ENCODE peak calls at places on chromosomes 4 and X, in four cellular contexts. One of them, this sample, is unnamed.

GRCh38 chrX:6468716-6469115 is 66.2 kb downstream of the VCX3A start:
- DNase-seq in HS-5: no peak
- DNase-seq in AG10803: no peak
- DNase-seq in ACHN: no peak
- DNase-seq in this sample: no peak

GRCh38 chr4:113183032-113183573 is 133.7 kb downstream of the ANK2 start:
- DNase-seq in HS-5: no peak
- DNase-seq in AG10803: no peak
- DNase-seq in ACHN: no peak
- DNase-seq in this sample: no peak

GRCh38 chrX:112313201-112313600 is 230.6 kb upstream of the TRPC5 start:
- DNase-seq in HS-5: no peak
- DNase-seq in AG10803: no peak
- DNase-seq in ACHN: no peak
- DNase-seq in this sample: no peak

GRCh38 chr4:110633358-110634319 is 10.8 kb upstream of the PITX2 start:
- DNase-seq in HS-5: no peak
- DNase-seq in AG10803: peak
- DNase-seq in ACHN: no peak
- DNase-seq in this sample: peak

GRCh38 chrX:45505214-45505613 is 304.5 kb upstream of the DIPK2B start:
- DNase-seq in HS-5: no peak
- DNase-seq in AG10803: peak
- DNase-seq in ACHN: no peak
- DNase-seq in this sample: no peak

GRCh38 chr4:25486171-25486570 is 109.1 kb downstream of the ANAPC4 start:
- DNase-seq in HS-5: no peak
- DNase-seq in AG10803: no peak
- DNase-seq in ACHN: no peak
- DNase-seq in this sample: no peak

GRCh38 chr4:10066206-10066605 is 44.9 kb upstream of the SLC2A9 start:
- DNase-seq in HS-5: no peak
- DNase-seq in AG10803: peak
- DNase-seq in ACHN: no peak
- DNase-seq in this sample: no peak

GRCh38 chr4:69974646-69975045 is 9.1 kb upstream of the CSN2 start:
- DNase-seq in HS-5: no peak
- DNase-seq in AG10803: no peak
- DNase-seq in ACHN: no peak
- DNase-seq in this sample: no peak

GRCh38 chr4:83771113-83771705 is 235.3 kb downstream of the GPAT3 start:
- DNase-seq in HS-5: no peak
- DNase-seq in AG10803: peak
- DNase-seq in ACHN: peak
- DNase-seq in this sample: peak

GRCh38 chr4:130689182-130689581 is 1593.2 kb downstream of the C4orf33 start:
- DNase-seq in HS-5: peak
- DNase-seq in AG10803: no peak
- DNase-seq in ACHN: no peak
- DNase-seq in this sample: no peak

GRCh38 chr4:138981930-138982390 is 33.6 kb upstream of the NOCT start:
- DNase-seq in HS-5: peak
- DNase-seq in AG10803: peak
- DNase-seq in ACHN: no peak
- DNase-seq in this sample: no peak

GRCh38 chr4:139266583-139267257 is 13.3 kb downstream of the MGARP start:
- DNase-seq in HS-5: peak
- DNase-seq in AG10803: peak
- DNase-seq in ACHN: peak
- DNase-seq in this sample: peak

GRCh38 chr4:168451331-168451730 is 29.0 kb downstream of the DDX60L start:
- DNase-seq in HS-5: no peak
- DNase-seq in AG10803: no peak
- DNase-seq in ACHN: no peak
- DNase-seq in this sample: no peak

GRCh38 chr4:141587897-141588296 is 48.5 kb upstream of the IL15 start:
- DNase-seq in HS-5: peak
- DNase-seq in AG10803: no peak
- DNase-seq in ACHN: no peak
- DNase-seq in this sample: no peak

GRCh38 chr4:139913995-139914394 is 240.0 kb downstream of the MAML3 start:
- DNase-seq in HS-5: no peak
- DNase-seq in AG10803: peak
- DNase-seq in ACHN: no peak
- DNase-seq in this sample: no peak

GRCh38 chrX:150731795-150732194 is 38.6 kb downstream of the MTMR1 start:
- DNase-seq in HS-5: peak
- DNase-seq in AG10803: peak
- DNase-seq in ACHN: no peak
- DNase-seq in this sample: no peak

GRCh38 chr4:168388890-168389289 is 70.3 kb upstream of the DDX60 start:
- DNase-seq in HS-5: peak
- DNase-seq in AG10803: peak
- DNase-seq in ACHN: peak
- DNase-seq in this sample: no peak

GRCh38 chr4:145929415-145930178 is 9.0 kb downstream of the ZNF827 start:
- DNase-seq in HS-5: no peak
- DNase-seq in AG10803: no peak
- DNase-seq in ACHN: no peak
- DNase-seq in this sample: no peak

GRCh38 chr4:81352476-81352875 is 119.2 kb downstream of the RASGEF1B start:
- DNase-seq in HS-5: no peak
- DNase-seq in AG10803: peak
- DNase-seq in ACHN: no peak
- DNase-seq in this sample: no peak

GRCh38 chr4:13525606-13526281 is 18.6 kb downstream of the NKX3-2 start:
- DNase-seq in HS-5: no peak
- DNase-seq in AG10803: no peak
- DNase-seq in ACHN: no peak
- DNase-seq in this sample: no peak

GRCh38 chr4:81676552-81676951 is 204.8 kb upstream of the RASGEF1B start:
- DNase-seq in HS-5: no peak
- DNase-seq in AG10803: no peak
- DNase-seq in ACHN: no peak
- DNase-seq in this sample: no peak

GRCh38 chrX:63686878-63687714 is 97.9 kb downstream of the ARHGEF9 start:
- DNase-seq in HS-5: peak
- DNase-seq in AG10803: peak
- DNase-seq in ACHN: peak
- DNase-seq in this sample: peak

GRCh38 chr4:155559915-155560314 is 106.7 kb upstream of the GUCY1A1 start:
- DNase-seq in HS-5: no peak
- DNase-seq in AG10803: peak
- DNase-seq in ACHN: no peak
- DNase-seq in this sample: no peak

GRCh38 chrX:63922221-63922620 is 137.2 kb upstream of the ARHGEF9 start:
- DNase-seq in HS-5: peak
- DNase-seq in AG10803: peak
- DNase-seq in ACHN: peak
- DNase-seq in this sample: no peak

GRCh38 chrX:70262952-70263567 is 3.1 kb upstream of the P2RY4 start:
- DNase-seq in HS-5: no peak
- DNase-seq in AG10803: peak
- DNase-seq in ACHN: peak
- DNase-seq in this sample: peak

GRCh38 chrX:115330498-115331138 is 41.1 kb downstream of the LUZP4 start:
- DNase-seq in HS-5: no peak
- DNase-seq in AG10803: peak
- DNase-seq in ACHN: peak
- DNase-seq in this sample: peak

GRCh38 chr4:26860922-26861433 is 337 bp downstream of the STIM2 start:
- DNase-seq in HS-5: no peak
- DNase-seq in AG10803: peak
- DNase-seq in ACHN: peak
- DNase-seq in this sample: peak

GRCh38 chrX:153818571-153819397 is 11.6 kb downstream of the PDZD4 start:
- DNase-seq in HS-5: no peak
- DNase-seq in AG10803: no peak
- DNase-seq in ACHN: peak
- DNase-seq in this sample: peak

GRCh38 chr4:1061747-1062146 is 50.3 kb downstream of the FGFRL1 start:
- DNase-seq in HS-5: no peak
- DNase-seq in AG10803: no peak
- DNase-seq in ACHN: no peak
- DNase-seq in this sample: no peak

GRCh38 chr4:85514783-85515182 is 39.8 kb downstream of the ARHGAP24 start:
- DNase-seq in HS-5: no peak
- DNase-seq in AG10803: no peak
- DNase-seq in ACHN: no peak
- DNase-seq in this sample: no peak

GRCh38 chr4:82394896-82395295 is 21.1 kb upstream of the HNRNPD start:
- DNase-seq in HS-5: no peak
- DNase-seq in AG10803: no peak
- DNase-seq in ACHN: no peak
- DNase-seq in this sample: no peak

GRCh38 chr4:73989031-73989430 is 1.0 kb upstream of the PPBP start:
- DNase-seq in HS-5: no peak
- DNase-seq in AG10803: no peak
- DNase-seq in ACHN: no peak
- DNase-seq in this sample: no peak

GRCh38 chr4:20698820-20699219 is 1.4 kb upstream of the PACRGL start:
- DNase-seq in HS-5: no peak
- DNase-seq in AG10803: no peak
- DNase-seq in ACHN: no peak
- DNase-seq in this sample: no peak

GRCh38 chrX:76253432-76253831 is 80.6 kb downstream of the PBDC1 start:
- DNase-seq in HS-5: no peak
- DNase-seq in AG10803: peak
- DNase-seq in ACHN: peak
- DNase-seq in this sample: peak

GRCh38 chr4:176805155-176805554 is 12.4 kb upstream of the VEGFC start:
- DNase-seq in HS-5: no peak
- DNase-seq in AG10803: peak
- DNase-seq in ACHN: no peak
- DNase-seq in this sample: no peak

GRCh38 chr4:138639018-138639876 is 376.3 kb upstream of the NOCT start:
- DNase-seq in HS-5: peak
- DNase-seq in AG10803: peak
- DNase-seq in ACHN: no peak
- DNase-seq in this sample: no peak

GRCh38 chrX:1614927-1615326 is at the start of gene ASMT:
- DNase-seq in HS-5: no peak
- DNase-seq in AG10803: no peak
- DNase-seq in ACHN: no peak
- DNase-seq in this sample: peak

GRCh38 chr4:146643812-146644401 is 5.2 kb downstream of the POU4F2 start:
- DNase-seq in HS-5: no peak
- DNase-seq in AG10803: no peak
- DNase-seq in ACHN: peak
- DNase-seq in this sample: peak

This sample was measured in neural progenitor cell.